ENCODE peak calls at places on chromosomes 11 and 22, in five cellular contexts. G, V, H, E and M are unnamed samples.

GRCh38 chr11:127639916-127640315 is 639.3 kb upstream of the KIRREL3 start:
- DNase-seq in V (no peak), H (no peak), G (no peak), E (no peak), M (no peak)

GRCh38 chr11:69138265-69138664 is 17.5 kb upstream of the SMIM38 start:
- DNase-seq in G (no peak), V (no peak), E (peak; percentile 64), H (no peak), M (no peak)

GRCh38 chr11:130431337-130431773 is 2.9 kb upstream of the ADAMTS8 start:
- DNase-seq in V (peak; percentile 51), E (peak; percentile 68), H (peak; percentile 83), G (peak; percentile 76), M (peak; percentile 16)

GRCh38 chr22:27045103-27045940 is 387.9 kb downstream of the MIAT start:
- DNase-seq in V (no peak), G (no peak), H (no peak), E (peak; percentile 15), M (no peak)

GRCh38 chr11:34827239-34827638 is 88.9 kb downstream of the APIP start:
- DNase-seq in V (no peak), E (no peak), G (no peak), H (no peak), M (no peak)

GRCh38 chr11:109939176-109939810 is 153.9 kb upstream of the ZC3H12C start:
- DNase-seq in H (peak; percentile 40), G (no peak), V (no peak), E (peak; percentile 21), M (no peak)

GRCh38 chr11:84372366-84372765 is 1086.2 kb upstream of the CCDC90B start:
- DNase-seq in H (no peak), E (no peak), G (no peak), V (no peak), M (no peak)

GRCh38 chr11:110763249-110764011 is 51.2 kb upstream of the ARHGAP20 start:
- DNase-seq in G (no peak), H (no peak), V (no peak), E (no peak), M (no peak)

GRCh38 chr22:26671317-26672059 is 14.1 kb downstream of the MIAT start:
- DNase-seq in V (peak; percentile 59), E (peak; percentile 27), G (peak; percentile 72), H (no peak), M (peak; percentile 53)